ENCODE peak calls at places on chromosomes 12 and 14, in ten cellular contexts. M is type B pancreatic cell, R is psoas muscle, D is colonic mucosa, E is astrocyte of the spinal cord, O is heart left ventricle, C is endothelial cell, L is transverse colon, K is uterus, A is AG09309. P is an unnamed sample.

GRCh38 chr12:129115558-129115957 is 262.3 kb downstream of the GLT1D1 start:
- DNase-seq in M (no peak), R (no peak), D (no peak), E (no peak), O (no peak), C (no peak), L (no peak), K (no peak), A (no peak), P (no peak)

GRCh38 chr14:37992489-37992888 is 215.2 kb upstream of the SSTR1 start:
- DNase-seq in M (no peak), R (no peak), D (no peak), E (no peak), O (no peak), C (no peak), L (no peak), K (no peak), A (no peak), P (no peak)

GRCh38 chr14:20657216-20658211 is 16.0 kb upstream of the OR6S1 start:
- DNase-seq in M (no peak), R (no peak), D (no peak), E (no peak), O (no peak), C (peak; percentile 19), L (no peak), K (no peak), A (no peak), P (peak; percentile 38)

GRCh38 chr14:68293404-68293803 is 473.8 kb downstream of the RAD51B start:
- DNase-seq in M (no peak), R (no peak), D (peak; percentile 47), E (no peak), O (no peak), C (no peak), L (peak; percentile 44), K (no peak), A (no peak), P (no peak)

GRCh38 chr12:103178681-103179080 is 221.2 kb downstream of the ASCL1 start:
- DNase-seq in M (no peak), R (no peak), D (no peak), E (no peak), O (no peak), C (no peak), L (no peak), K (no peak), A (no peak), P (no peak)

GRCh38 chr14:104708606-104709268 is 15.3 kb upstream of the ADSS1 start:
- DNase-seq in M (no peak), R (peak; percentile 85), D (peak; percentile 76), E (peak; percentile 46), O (peak; percentile 63), C (peak; percentile 83), L (peak; percentile 78), K (peak; percentile 71), A (no peak), P (peak; percentile 79)

GRCh38 chr14:33709711-33710110 is 241.2 kb downstream of the EGLN3 start:
- DNase-seq in M (no peak), R (no peak), D (no peak), E (no peak), O (no peak), C (no peak), L (no peak), K (no peak), A (no peak), P (no peak)

GRCh38 chr14:27145170-27145569 is 547.3 kb upstream of the NOVA1 start:
- DNase-seq in M (no peak), R (no peak), D (no peak), E (no peak), O (no peak), C (no peak), L (no peak), K (no peak), A (no peak), P (no peak)

GRCh38 chr14:106841701-106842100 is 1315.3 kb downstream of the TMEM121 start:
- DNase-seq in M (no peak), R (no peak), D (no peak), E (no peak), O (no peak), C (no peak), L (no peak), K (no peak), A (no peak), P (no peak)

GRCh38 chr12:121811434-121812319 is 7.9 kb downstream of the SETD1B start:
- DNase-seq in M (peak; percentile 91), R (peak; percentile 88), D (peak; percentile 73), E (peak; percentile 71), O (peak; percentile 69), C (peak; percentile 90), L (peak; percentile 77), K (peak; percentile 69), A (no peak), P (peak; percentile 89)

GRCh38 chr14:96811265-96811664 is 14.1 kb downstream of the VRK1 start:
- DNase-seq in M (no peak), R (no peak), D (no peak), E (peak; percentile 73), O (no peak), C (no peak), L (no peak), K (no peak), A (no peak), P (no peak)

GRCh38 chr14:29895591-29896043 is 32.0 kb downstream of the PRKD1 start:
- DNase-seq in M (no peak), R (no peak), D (no peak), E (no peak), O (no peak), C (no peak), L (no peak), K (no peak), A (no peak), P (no peak)

GRCh38 chr12:132827763-132828703 is 636 bp downstream of the GOLGA3 start:
- DNase-seq in M (no peak), R (peak; percentile 64), D (peak; percentile 76), E (peak; percentile 80), O (peak; percentile 38), C (peak; percentile 37), L (peak; percentile 77), K (no peak), A (peak; percentile 38), P (peak; percentile 46)

GRCh38 chr12:25829192-25829591 is 129.3 kb upstream of the RASSF8 start:
- DNase-seq in M (no peak), R (no peak), D (no peak), E (peak; percentile 86), O (no peak), C (no peak), L (peak; percentile 10), K (no peak), A (peak; percentile 99), P (peak; percentile 2)
- TF ChIP-seq CTCF in M (no peak), R (no peak), D (no peak), E (no peak), O (no peak), C (no peak), L (no peak), K (no peak), A (no peak), P (no peak)

GRCh38 chr14:22824711-22825359 is 4.9 kb upstream of the MRPL52 start:
- DNase-seq in M (no peak), R (no peak), D (no peak), E (peak; percentile 98), O (no peak), C (no peak), L (no peak), K (peak; percentile 81), A (peak; percentile 81), P (peak; percentile 30)

GRCh38 chr14:22835505-22835904 is 880 bp upstream of the MMP14 start:
- DNase-seq in M (no peak), R (no peak), D (no peak), E (no peak), O (no peak), C (no peak), L (no peak), K (no peak), A (no peak), P (no peak)

GRCh38 chr14:22829661-22830328 is at the start of gene MRPL52:
- DNase-seq in M (peak; percentile 80), R (peak; percentile 95), D (peak; percentile 93), E (peak; percentile 92), O (peak; percentile 91), C (peak; percentile 80), L (peak; percentile 93), K (peak; percentile 90), A (no peak), P (peak; percentile 79)

DNA sequence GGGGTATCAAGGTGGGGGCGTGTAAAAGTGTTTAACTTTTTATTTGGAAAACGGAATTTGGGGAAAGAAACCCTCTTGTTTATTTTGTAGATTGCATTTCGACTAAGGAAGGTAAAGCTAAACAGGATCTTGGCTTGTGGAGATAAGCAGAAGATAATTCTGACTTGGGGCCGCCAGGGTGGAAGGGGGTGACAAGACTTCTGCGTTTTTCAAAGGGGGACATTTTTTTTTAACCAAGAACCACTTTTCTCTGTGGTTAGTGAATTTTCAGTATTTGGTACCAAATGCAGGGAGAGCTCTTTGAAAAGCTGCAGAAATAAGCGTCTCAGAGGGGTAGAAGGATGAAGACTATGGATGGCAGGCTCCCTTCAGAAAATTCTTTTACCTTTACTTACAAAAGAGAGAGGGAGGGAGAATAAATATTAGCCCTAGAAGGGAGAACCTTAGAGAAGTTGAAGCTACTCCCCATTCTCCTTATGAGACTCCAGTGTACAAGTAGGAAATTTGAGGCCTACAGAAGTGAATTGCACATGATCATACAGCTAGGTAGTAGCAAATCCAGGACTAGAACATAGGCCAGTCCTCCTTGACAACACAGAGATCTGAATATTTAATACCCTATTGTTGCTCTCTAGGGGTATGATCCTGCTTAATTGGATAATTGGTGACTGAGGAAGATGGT is 783 bp downstream of the MRPL52 start:
- DNase-seq in M (no peak), R (no peak), D (no peak), E (no peak), O (no peak), C (no peak), L (no peak), K (no peak), A (no peak), P (no peak)
- TF ChIP-seq CTCF in M (no peak), R (no peak), D (no peak), E (no peak), O (no peak), C (no peak), L (no peak), K (no peak), A (no peak), P (no peak)

DNA sequence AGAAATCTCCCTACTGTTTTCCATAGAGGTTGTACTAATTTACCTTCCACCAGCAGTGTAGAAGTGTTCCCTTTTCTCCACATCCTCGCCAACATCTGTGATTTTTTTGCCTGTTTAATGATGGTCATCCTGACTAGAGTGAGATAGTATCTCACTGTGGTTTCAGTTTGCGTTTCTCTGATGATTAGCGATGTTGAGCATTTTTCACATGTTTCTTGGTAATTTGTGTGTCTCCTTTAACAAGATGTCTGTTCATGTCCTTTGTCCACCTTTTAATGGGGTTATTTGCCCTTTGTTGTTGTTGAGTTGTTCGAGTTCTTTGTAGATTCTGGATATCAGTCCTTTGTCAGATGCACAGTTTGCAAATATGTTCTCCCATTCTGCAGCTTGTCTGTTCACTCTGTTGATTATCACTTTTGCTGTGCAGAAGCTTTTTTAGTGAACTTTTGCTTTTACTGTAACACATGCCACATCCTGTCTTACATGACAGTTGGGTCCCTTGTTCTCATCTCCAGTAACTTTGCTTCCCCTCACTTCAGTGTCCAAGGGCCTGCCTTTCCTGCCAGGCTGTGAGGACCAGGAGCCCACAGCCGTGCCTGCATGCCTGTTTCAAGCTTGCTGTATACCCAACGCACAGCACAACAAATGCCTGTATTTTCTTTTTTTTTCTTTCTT is 64.9 kb downstream of the SPRING1 start:
- DNase-seq in M (no peak), R (no peak), D (no peak), E (no peak), O (no peak), C (no peak), L (no peak), K (no peak), A (no peak), P (no peak)
- TF ChIP-seq CTCF in M (no peak), R (no peak), D (no peak), E (no peak), O (no peak), C (no peak), L (no peak), K (no peak), A (peak; percentile 5), P (no peak)

GRCh38 chr12:6961695-6962284 is 8.7 kb downstream of the PHB2 start:
- DNase-seq in M (no peak), R (peak; percentile 81), D (peak; percentile 78), E (peak; percentile 79), O (peak; percentile 78), C (peak; percentile 57), L (peak; percentile 85), K (peak; percentile 73), A (no peak), P (peak; percentile 77)
- TF ChIP-seq CTCF in M (peak; percentile 73), R (peak; percentile 17), D (peak; percentile 31), E (peak; percentile 72), O (peak; percentile 56), C (no peak), L (peak; percentile 33), K (peak; percentile 27), A (peak; percentile 55), P (peak; percentile 67)

P was measured in Calu3.